ENCODE peak calls at places on chromosomes 12 and 14, in five cellular contexts. One of them, this sample, is unnamed.

GRCh38 chr12:42749239-42749638 is 159.7 kb upstream of the PRICKLE1 start:
- DNase-seq in ecto neural progenitor cell: no peak
- DNase-seq in lung: no peak
- DNase-seq in B cell: no peak
- DNase-seq in HuH-7: no peak
- DNase-seq in this sample: no peak

GRCh38 chr12:121781751-121782615 is 11.5 kb downstream of the RHOF start:
- DNase-seq in B cell: peak
- DNase-seq in ecto neural progenitor cell: peak
- DNase-seq in lung: no peak
- DNase-seq in HuH-7: no peak
- DNase-seq in this sample: no peak

GRCh38 chr12:19030603-19031002 is 98.9 kb upstream of the PLEKHA5 start:
- DNase-seq in HuH-7: no peak
- DNase-seq in B cell: no peak
- DNase-seq in lung: no peak
- DNase-seq in ecto neural progenitor cell: no peak
- DNase-seq in this sample: no peak

GRCh38 chr12:61530456-61530855 is 729.7 kb upstream of the USP15 start:
- DNase-seq in ecto neural progenitor cell: no peak
- DNase-seq in lung: no peak
- DNase-seq in B cell: no peak
- DNase-seq in HuH-7: no peak
- DNase-seq in this sample: no peak

GRCh38 chr12:65532744-65533143 is 254.3 kb downstream of the MSRB3 start:
- DNase-seq in B cell: no peak
- DNase-seq in lung: no peak
- DNase-seq in ecto neural progenitor cell: no peak
- DNase-seq in HuH-7: peak
- DNase-seq in this sample: no peak

GRCh38 chr12:89470741-89471504 is 53.7 kb downstream of the GALNT4 start:
- DNase-seq in B cell: peak
- DNase-seq in ecto neural progenitor cell: no peak
- DNase-seq in HuH-7: no peak
- DNase-seq in lung: no peak
- DNase-seq in this sample: no peak

GRCh38 chr12:32390572-32391219 is 8.7 kb upstream of the FGD4 start:
- DNase-seq in ecto neural progenitor cell: no peak
- DNase-seq in lung: peak
- DNase-seq in B cell: peak
- DNase-seq in HuH-7: no peak
- DNase-seq in this sample: no peak

GRCh38 chr12:47035459-47035858 is 44.0 kb upstream of the PCED1B start:
- DNase-seq in HuH-7: no peak
- DNase-seq in lung: no peak
- DNase-seq in B cell: no peak
- DNase-seq in ecto neural progenitor cell: no peak
- DNase-seq in this sample: no peak

GRCh38 chr14:92998957-92999356 is 76.0 kb downstream of the CHGA start:
- DNase-seq in HuH-7: no peak
- DNase-seq in B cell: no peak
- DNase-seq in ecto neural progenitor cell: no peak
- DNase-seq in lung: no peak
- DNase-seq in this sample: no peak

GRCh38 chr12:10119072-10119471 is 10.9 kb downstream of the CLEC7A start:
- DNase-seq in HuH-7: no peak
- DNase-seq in lung: no peak
- DNase-seq in B cell: no peak
- DNase-seq in ecto neural progenitor cell: no peak
- DNase-seq in this sample: no peak

GRCh38 chr12:28817524-28817923 is 331.6 kb upstream of the FAR2 start:
- DNase-seq in ecto neural progenitor cell: no peak
- DNase-seq in lung: no peak
- DNase-seq in B cell: no peak
- DNase-seq in HuH-7: no peak
- DNase-seq in this sample: no peak

GRCh38 chr14:24143511-24143910 is 2.1 kb upstream of the EMC9 start:
- DNase-seq in B cell: no peak
- DNase-seq in ecto neural progenitor cell: no peak
- DNase-seq in HuH-7: no peak
- DNase-seq in lung: no peak
- DNase-seq in this sample: no peak

GRCh38 chr14:59028476-59029202 is 159.8 kb upstream of the DAAM1 start:
- DNase-seq in B cell: peak
- DNase-seq in HuH-7: peak
- DNase-seq in lung: peak
- DNase-seq in ecto neural progenitor cell: peak
- DNase-seq in this sample: no peak

GRCh38 chr12:122026706-122027328 is 5.1 kb downstream of the BCL7A start:
- DNase-seq in lung: no peak
- DNase-seq in HuH-7: no peak
- DNase-seq in ecto neural progenitor cell: no peak
- DNase-seq in B cell: peak
- DNase-seq in this sample: no peak

GRCh38 chr14:28813810-28814209 is 47.2 kb downstream of the FOXG1 start:
- DNase-seq in lung: no peak
- DNase-seq in B cell: no peak
- DNase-seq in ecto neural progenitor cell: no peak
- DNase-seq in HuH-7: no peak
- DNase-seq in this sample: no peak

GRCh38 chr12:101698782-101699347 is 1.4 kb downstream of the CHPT1 start:
- DNase-seq in ecto neural progenitor cell: no peak
- DNase-seq in HuH-7: peak
- DNase-seq in lung: no peak
- DNase-seq in B cell: no peak
- DNase-seq in this sample: no peak

GRCh38 chr12:106010746-106011145 is 128.0 kb downstream of the NUAK1 start:
- DNase-seq in lung: no peak
- DNase-seq in B cell: no peak
- DNase-seq in ecto neural progenitor cell: no peak
- DNase-seq in HuH-7: no peak
- DNase-seq in this sample: no peak

GRCh38 chr12:80810874-80811273 is 94.2 kb downstream of the MYF5 start:
- DNase-seq in lung: no peak
- DNase-seq in ecto neural progenitor cell: no peak
- DNase-seq in HuH-7: no peak
- DNase-seq in B cell: no peak
- DNase-seq in this sample: no peak

This sample was measured in cardiac septum.